ENCODE peak calls at places on chromosomes 13 and 19, in six cellular contexts. N, H, W, D, C and U are unnamed samples.

GRCh38 chr19:48867119-48867921 is 1.1 kb downstream of the PLEKHA4 start:
- DNase-seq in N (no peak), H (no peak), W (no peak), D (no peak), C (no peak), U (no peak)

GRCh38 chr19:5666921-5667610 is 13.2 kb downstream of the MICOS13 start:
- DNase-seq in N (no peak), H (no peak), W (no peak), D (no peak), C (no peak), U (no peak)

GRCh38 chr19:5818594-5818993 is 13.7 kb downstream of the NRTN start:
- DNase-seq in N (no peak), H (no peak), W (no peak), D (no peak), C (no peak), U (no peak)

GRCh38 chr19:11196406-11197287 is 698 bp downstream of the KANK2 start:
- DNase-seq in N (no peak), H (no peak), W (no peak), D (no peak), C (peak; percentile 61), U (no peak)

GRCh38 chr19:18611327-18612050 is 1.2 kb upstream of the TMEM59L start:
- DNase-seq in N (no peak), H (no peak), W (no peak), D (no peak), C (no peak), U (no peak)

GRCh38 chr13:33262997-33263396 is 22.6 kb downstream of the STARD13 start:
- DNase-seq in N (no peak), H (no peak), W (no peak), D (no peak), C (no peak), U (no peak)

GRCh38 chr13:79581870-79582315 is 100.9 kb downstream of the NDFIP2 start:
- DNase-seq in N (no peak), H (peak; percentile 23), W (no peak), D (no peak), C (peak; percentile 73), U (no peak)

GRCh38 chr13:42395066-42395821 is 123.3 kb downstream of the AKAP11 start:
- DNase-seq in N (no peak), H (no peak), W (no peak), D (no peak), C (no peak), U (no peak)